ENCODE peak calls at places on chromosomes 1 and 21, in six cellular contexts. T, I, M, N, J and L are unnamed samples. For H3K4me1 and H3K36me3, the result is how much of the 10 kb centered on the place peaks cover.

GRCh38 chr1:216531308-216532239 is 108.3 kb upstream of the USH2A start:
- DNase-seq in T (no peak), I (no peak), M (no peak), N (no peak), J (no peak), L (no peak)

GRCh38 chr1:219339466-219339865 is 165.8 kb downstream of the LYPLAL1 start:
- DNase-seq in T (no peak), I (no peak), M (no peak), N (no peak), J (no peak), L (no peak)

GRCh38 chr1:168772428-168772827 is 43.4 kb upstream of the DPT start:
- DNase-seq in T (no peak), I (no peak), M (no peak), N (no peak), J (no peak), L (no peak)

GRCh38 chr1:156476501-156477298 is 23.9 kb downstream of the MEF2D start:
- DNase-seq in T (no peak), I (no peak), M (peak), N (peak), J (no peak), L (no peak)

GRCh38 chr1:152251391-152251790 is 27.4 kb upstream of the HRNR start:
- DNase-seq in T (no peak), I (no peak), M (no peak), N (no peak), J (no peak), L (no peak)

GRCh38 chr21:44987301-44987885 is 47.6 kb downstream of the SLX9 start:
- DNase-seq in T (no peak), I (no peak), M (peak), N (peak), J (no peak), L (no peak)

GRCh38 chr1:47262787-47263413 is 30.9 kb upstream of the TAL1 start:
- DNase-seq in T (peak), I (peak), M (no peak), N (no peak), J (no peak), L (peak)

GRCh38 chr21:45502006-45502345 is 40.3 kb downstream of the SLC19A1 start:
- DNase-seq in T (no peak), I (no peak), M (peak), N (peak), J (peak), L (no peak)

GRCh38 chr1:52825868-52826267 is 16.7 kb upstream of the ZYG11A start:
- DNase-seq in T (no peak), I (no peak), M (no peak), N (no peak), J (no peak), L (no peak)

GRCh38 chr21:29261555-29262540 is 36.9 kb upstream of the BACH1 start:
- DNase-seq in T (no peak), I (no peak), M (no peak), N (no peak), J (no peak), L (no peak)

GRCh38 chr21:46559291-46559983 is 45.4 kb downstream of the S100B start:
- DNase-seq in T (no peak), I (no peak), M (no peak), N (no peak), J (no peak), L (peak)

GRCh38 chr1:208475951-208476824 is 232.0 kb upstream of the PLXNA2 start:
- DNase-seq in T (no peak), I (no peak), M (no peak), N (peak), J (no peak), L (no peak)

GRCh38 chr21:42235593-42235992 is 16.7 kb downstream of the ABCG1 start:
- DNase-seq in T (no peak), I (no peak), M (peak), N (no peak), J (no peak), L (no peak)

GRCh38 chr1:20282544-20282943 is 8.1 kb upstream of the VWA5B1 start:
- DNase-seq in T (no peak), I (no peak), M (peak), N (no peak), J (no peak), L (no peak)

GRCh38 chr21:44527983-44528633 is 11.9 kb downstream of the KRTAP10-1 start:
- DNase-seq in T (no peak), I (no peak), M (peak), N (no peak), J (peak), L (no peak)

GRCh38 chr1:111270781-111271463 is 19.7 kb upstream of the CHIA start:
- DNase-seq in T (no peak), I (no peak), M (no peak), N (no peak), J (no peak), L (peak)

GRCh38 chr1:89085781-89086180 is 20.8 kb upstream of the GBP1 start:
- DNase-seq in T (no peak), I (peak), M (no peak), N (no peak), J (no peak), L (peak)

GRCh38 chr1:245060684-245061374 is 94.0 kb upstream of the KIF26B start:
- DNase-seq in T (no peak), I (no peak), M (no peak), N (no peak), J (no peak), L (no peak)

GRCh38 chr1:64823691-64824476 is 79.0 kb downstream of the RAVER2 start:
- DNase-seq in T (peak), I (peak), M (no peak), N (peak), J (peak), L (peak)

GRCh38 chr1:184563308-184563707 is 176.5 kb downstream of the C1orf21 start:
- DNase-seq in T (no peak), I (no peak), M (no peak), N (no peak), J (no peak), L (peak)

GRCh38 chr1:2886631-2887030 is 85.1 kb upstream of the TTC34 start:
- DNase-seq in T (no peak), I (no peak), M (no peak), N (no peak), J (no peak), L (no peak)

GRCh38 chr1:45272943-45273342 is 53.8 kb upstream of the HPDL start:
- DNase-seq in T (no peak), I (no peak), M (no peak), N (no peak), J (no peak), L (no peak)

GRCh38 chr1:203733009-203733863 is 31.7 kb upstream of the LAX1 start:
- DNase-seq in T (no peak), I (no peak), M (no peak), N (no peak), J (no peak), L (no peak)

GRCh38 chr1:2595812-2596529 is 9.4 kb downstream of the PRXL2B start:
- DNase-seq in T (no peak), I (no peak), M (no peak), N (no peak), J (peak), L (no peak)

GRCh38 chr1:8381618-8382017 is 63.7 kb downstream of the SLC45A1 start:
- DNase-seq in T (no peak), I (no peak), M (no peak), N (no peak), J (no peak), L (no peak)

GRCh38 chr1:1121611-1122077 is 5.8 kb upstream of the C1orf159 start:
- DNase-seq in T (no peak), I (no peak), M (no peak), N (peak), J (no peak), L (no peak)

GRCh38 chr1:227541796-227542152 is 21.6 kb upstream of the ZNF678 start:
- DNase-seq in T (no peak), I (no peak), M (no peak), N (no peak), J (no peak), L (no peak)

DNA sequence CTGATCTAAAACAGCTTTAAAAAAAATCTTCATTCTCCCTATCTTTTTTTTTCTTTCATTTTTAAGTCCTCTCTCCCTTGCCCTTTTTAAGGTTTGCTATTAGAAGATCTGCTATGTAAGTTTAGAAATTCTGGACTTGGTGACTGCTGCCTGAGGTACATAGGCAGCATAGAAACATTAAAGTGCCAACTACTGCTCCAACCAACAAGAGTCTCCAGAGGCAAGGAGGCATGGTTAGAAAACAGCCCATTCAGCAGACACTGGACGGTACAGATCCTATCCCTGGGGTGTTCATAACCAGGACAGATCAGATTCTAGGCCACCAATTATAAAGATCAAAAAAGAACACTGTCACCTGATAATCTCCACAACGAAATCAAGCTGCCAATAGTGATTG is 36.6 kb downstream of the GPR3 start:
- DNase-seq in T (no peak), I (no peak), M (no peak), N (no peak), J (peak), L (no peak)
- H3K4me3 ChIP-seq in T (no peak), I (no peak), M (peak), N (no peak), J (peak), L (peak)

DNA sequence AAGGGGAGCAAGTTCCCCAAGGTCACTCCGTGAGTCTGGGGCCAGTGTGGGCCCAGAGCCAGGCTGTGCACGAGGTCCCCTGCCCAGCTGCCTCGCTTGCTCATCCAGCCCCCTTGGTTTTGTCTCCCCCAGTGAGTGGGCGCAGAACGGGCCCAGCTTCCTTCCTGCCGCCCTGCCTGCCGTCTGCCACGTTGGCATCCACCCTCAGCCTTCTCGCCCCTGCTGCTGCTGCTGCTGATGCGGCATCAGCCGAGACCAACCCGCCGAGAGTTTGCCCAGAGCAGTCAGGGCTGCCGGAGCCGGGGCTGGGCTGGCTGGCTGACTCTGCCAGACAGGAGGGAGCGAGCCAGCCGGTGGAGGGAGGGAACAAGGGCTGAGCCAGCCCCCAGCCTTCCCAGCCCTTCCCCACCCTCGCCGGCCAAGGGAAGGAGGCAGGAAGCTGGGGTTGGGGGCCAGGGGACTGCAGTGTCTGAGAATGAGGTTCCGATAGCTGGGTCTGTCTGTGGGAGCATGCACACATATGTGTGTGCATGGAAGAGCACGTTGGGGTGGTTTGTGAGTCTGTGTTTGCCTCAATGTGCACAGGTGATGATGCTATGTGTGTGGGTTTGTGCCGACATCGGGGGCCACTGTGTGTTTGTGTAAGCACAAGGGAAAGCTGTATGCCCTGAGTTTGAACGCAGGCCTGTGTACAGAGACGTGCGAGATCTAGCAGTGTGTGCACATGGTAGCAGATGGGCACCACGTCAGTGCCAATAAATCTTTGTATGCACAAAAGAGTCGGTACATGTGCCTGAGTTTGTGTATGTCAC is 31.6 kb upstream of the WASF2 start:
- DNase-seq in T (no peak), I (no peak), M (no peak), N (no peak), J (no peak), L (peak)
- H3K4me1 ChIP-seq in T (under half), I (under half), M (half or more), N (under half), J (under half), L (half or more)

DNA sequence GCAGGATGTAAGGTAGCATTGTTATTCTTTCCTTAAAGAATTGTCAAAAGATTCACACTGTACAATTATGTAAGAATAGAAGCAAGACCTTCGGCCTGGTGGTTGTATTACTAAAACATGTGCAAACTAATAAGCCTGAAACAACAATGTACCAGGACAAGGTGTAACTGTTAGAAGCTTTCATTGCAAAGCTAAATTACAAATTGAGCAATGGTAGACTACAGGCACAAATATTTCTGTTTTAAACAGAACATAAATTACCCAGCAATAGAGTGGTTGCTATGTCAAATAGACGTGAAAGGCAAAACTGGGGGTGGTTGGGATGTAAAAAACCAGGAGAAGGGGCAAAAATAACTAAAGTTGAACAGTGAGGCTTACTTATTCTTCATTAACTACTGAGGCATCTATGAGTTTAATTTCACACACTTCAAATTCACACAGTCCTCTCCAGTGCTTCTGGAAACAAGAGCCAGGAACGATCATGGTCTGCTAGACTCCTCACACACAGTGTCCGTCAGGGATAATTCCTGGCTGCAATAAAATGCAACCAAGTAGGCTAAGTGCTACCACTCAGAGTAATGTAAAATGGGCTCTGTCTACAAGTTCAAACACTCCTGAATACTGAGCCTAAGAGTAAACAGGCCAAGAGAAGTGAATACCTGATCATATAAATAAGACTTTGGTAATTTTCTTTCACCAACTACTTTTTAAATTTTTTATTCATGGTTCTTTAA is 39.3 kb upstream of the C1orf198 start:
- DNase-seq in T (no peak), I (no peak), M (no peak), N (no peak), J (no peak), L (no peak)
- H3K36me3 ChIP-seq in T (under half), I (under half), M (under half), N (under half), J (under half), L (half or more)

DNA sequence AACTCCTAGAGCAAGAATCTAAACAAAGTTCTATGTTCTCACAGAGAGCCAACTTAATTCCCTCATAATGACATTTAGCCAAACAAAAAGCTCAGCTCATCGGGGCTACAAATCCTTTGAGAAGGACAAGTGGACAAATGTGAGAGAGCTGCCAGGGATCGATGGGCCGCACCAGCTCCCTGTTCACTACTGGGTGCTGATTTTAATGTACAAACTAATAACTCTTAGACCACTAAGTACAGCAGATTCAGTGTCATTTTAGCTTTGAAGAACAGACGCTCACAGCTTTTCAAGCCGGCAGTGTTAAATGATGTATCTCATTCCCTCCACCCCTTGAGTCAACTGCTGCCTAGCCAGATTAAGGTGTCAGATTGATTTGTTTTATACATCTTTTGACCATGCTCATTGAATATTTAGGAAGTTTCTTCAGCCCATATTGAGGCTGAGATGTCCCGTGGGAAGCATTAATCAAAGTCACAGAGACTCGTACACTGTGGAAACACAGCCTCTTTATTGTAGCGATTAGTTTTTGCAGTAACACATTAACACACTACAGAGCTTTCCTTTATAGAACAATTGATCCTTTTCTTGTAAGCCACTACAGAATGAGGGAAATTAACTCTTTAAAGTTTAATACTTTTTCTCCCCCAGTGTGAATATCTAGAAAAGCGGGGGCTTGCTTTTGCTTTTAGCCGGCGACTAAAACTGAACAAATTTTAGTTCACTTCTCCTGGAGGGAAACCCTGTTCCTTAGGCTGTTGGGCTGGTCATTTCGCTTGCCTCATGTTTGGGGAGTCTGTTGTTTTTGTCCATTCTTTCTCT is 21.2 kb downstream of the PROX1 start:
- DNase-seq in T (peak), I (no peak), M (no peak), N (no peak), J (no peak), L (no peak)
- H3K4me3 ChIP-seq in T (peak), I (no peak), M (no peak), N (no peak), J (no peak), L (no peak)

GRCh38 chr1:200908158-200908868 is 13.6 kb downstream of the INAVA start:
- DNase-seq in T (no peak), I (no peak), M (no peak), N (no peak), J (no peak), L (no peak)
- H3K4me1 ChIP-seq in T (under half), I (under half), M (under half), N (under half), J (under half), L (under half)